ENCODE peak calls at places on chromosomes 12 and 14, in eight cellular contexts. U, B, A, I, Y, G, S and M are unnamed samples.
A peak's percentile ranks its signal among the peaks of the same experiment; 100 is the strongest.

GRCh38 chr12:103282124-103282523 is 213.6 kb downstream of the C12orf42 start:
- DNase-seq in U (no peak), B (no peak), A (no peak), I (no peak), Y (no peak), G (no peak), S (no peak), M (no peak)

GRCh38 chr14:88039197-88039596 is 34.3 kb downstream of the GPR65 start:
- DNase-seq in U (no peak), B (no peak), A (no peak), I (no peak), Y (no peak), G (no peak), S (no peak), M (no peak)

GRCh38 chr12:62912644-62913043 is 22.3 kb downstream of the PPM1H start:
- DNase-seq in U (no peak), B (no peak), A (no peak), I (no peak), Y (no peak), G (no peak), S (no peak), M (no peak)

GRCh38 chr12:82835217-82835616 is 148.5 kb downstream of the TMTC2 start:
- DNase-seq in U (no peak), B (peak; percentile 54), A (no peak), I (no peak), Y (no peak), G (peak; percentile 26), S (no peak), M (no peak)

GRCh38 chr12:86233126-86233525 is 23.1 kb downstream of the MGAT4C start:
- DNase-seq in U (no peak), B (peak; percentile 24), A (no peak), I (no peak), Y (no peak), G (peak; percentile 24), S (no peak), M (peak; percentile 19)

GRCh38 chr14:27236601-27237000 is 638.8 kb upstream of the NOVA1 start:
- DNase-seq in U (no peak), B (no peak), A (no peak), I (no peak), Y (no peak), G (no peak), S (no peak), M (no peak)

GRCh38 chr14:58280954-58281787 is 17.2 kb upstream of the ARID4A start:
- DNase-seq in U (no peak), B (peak; percentile 96), A (no peak), I (no peak), Y (no peak), G (peak; percentile 96), S (no peak), M (peak; percentile 71)

GRCh38 chr12:132776816-132777568 is 15.4 kb upstream of the ANKLE2 start:
- DNase-seq in U (no peak), B (peak; percentile 93), A (no peak), I (no peak), Y (peak; percentile 90), G (no peak), S (no peak), M (no peak)

GRCh38 chr14:95267306-95267705 is 52.4 kb downstream of the CLMN start:
- DNase-seq in U (peak; percentile 21), B (no peak), A (no peak), I (no peak), Y (no peak), G (no peak), S (no peak), M (no peak)

GRCh38 chr14:29671034-29671433 is 256.6 kb downstream of the PRKD1 start:
- DNase-seq in U (no peak), B (peak; percentile 81), A (no peak), I (no peak), Y (no peak), G (peak; percentile 8), S (no peak), M (no peak)

GRCh38 chr14:67395876-67396189 is 16.1 kb downstream of the PLEK2 start:
- DNase-seq in U (no peak), B (no peak), A (no peak), I (no peak), Y (no peak), G (peak; percentile 31), S (no peak), M (no peak)

GRCh38 chr12:95173392-95174251 is 43.6 kb downstream of the FGD6 start:
- DNase-seq in U (no peak), B (peak; percentile 90), A (peak; percentile 65), I (no peak), Y (peak; percentile 87), G (peak; percentile 86), S (no peak), M (peak; percentile 75)

GRCh38 chr14:65344011-65344410 is 68.5 kb upstream of the FUT8 start:
- DNase-seq in U (no peak), B (no peak), A (no peak), I (no peak), Y (no peak), G (no peak), S (no peak), M (no peak)

GRCh38 chr12:94663702-94664101 is 13.3 kb upstream of the TMCC3 start:
- DNase-seq in U (no peak), B (no peak), A (no peak), I (no peak), Y (no peak), G (no peak), S (no peak), M (no peak)

GRCh38 chr12:64560395-64561301 is 49.6 kb upstream of the RASSF3 start:
- DNase-seq in U (no peak), B (peak; percentile 75), A (no peak), I (no peak), Y (peak; percentile 37), G (peak; percentile 96), S (no peak), M (peak; percentile 45)

GRCh38 chr12:7806863-7807487 is 17.8 kb downstream of the NANOG start:
- DNase-seq in U (peak; percentile 63), B (peak; percentile 72), A (peak; percentile 71), I (peak; percentile 80), Y (peak; percentile 18), G (peak; percentile 75), S (peak; percentile 49), M (peak; percentile 87)

GRCh38 chr14:68789002-68789797 is 3.7 kb downstream of the ZFP36L1 start:
- DNase-seq in U (peak; percentile 37), B (peak; percentile 83), A (peak; percentile 88), I (peak; percentile 95), Y (peak; percentile 65), G (peak; percentile 75), S (no peak), M (peak; percentile 85)

GRCh38 chr14:68788275-68789001 is 4.4 kb downstream of the ZFP36L1 start:
- DNase-seq in U (no peak), B (peak; percentile 26), A (no peak), I (no peak), Y (no peak), G (peak; percentile 35), S (no peak), M (peak; percentile 3)

GRCh38 chr14:68786491-68787234 is 6.2 kb downstream of the ZFP36L1 start:
- DNase-seq in U (no peak), B (peak; percentile 87), A (peak; percentile 26), I (no peak), Y (peak; percentile 53), G (peak; percentile 86), S (no peak), M (peak; percentile 62)

GRCh38 chr14:68785817-68786490 is 6.9 kb downstream of the ZFP36L1 start:
- DNase-seq in U (no peak), B (peak; percentile 78), A (peak; percentile 33), I (no peak), Y (peak; percentile 37), G (peak; percentile 81), S (no peak), M (peak; percentile 71)

GRCh38 chr14:68787235-68787727 is 5.6 kb downstream of the ZFP36L1 start:
- DNase-seq in U (no peak), B (no peak), A (peak; percentile 44), I (no peak), Y (peak; percentile 61), G (no peak), S (no peak), M (peak; percentile 55)
- H3K4me3 ChIP-seq in U (no peak overlapping the region), B (peak overlapping the region; percentile 5), A (no peak overlapping the region), I (no peak overlapping the region), Y (peak overlapping the region; percentile 85), G (no peak overlapping the region), S (no peak overlapping the region), M (no peak overlapping the region)

GRCh38 chr12:126773491-126773890 is 1493.5 kb upstream of the TMEM132C start:
- DNase-seq in U (no peak), B (no peak), A (no peak), I (no peak), Y (no peak), G (no peak), S (no peak), M (no peak)
- H3K4me3 ChIP-seq in U (no peak overlapping the region), B (no peak overlapping the region), A (no peak overlapping the region), I (no peak overlapping the region), Y (no peak overlapping the region), G (no peak overlapping the region), S (peak overlapping the region; percentile 48), M (no peak overlapping the region)

GRCh38 chr14:21647380-21647779 is 6.3 kb upstream of the OR4E2 start:
- DNase-seq in U (no peak), B (no peak), A (no peak), I (no peak), Y (no peak), G (peak; percentile 18), S (no peak), M (no peak)
- H3K4me3 ChIP-seq in U (no peak overlapping the region), B (no peak overlapping the region), A (no peak overlapping the region), I (no peak overlapping the region), Y (no peak overlapping the region), G (no peak overlapping the region), S (no peak overlapping the region), M (no peak overlapping the region)

GRCh38 chr12:109607618-109608017 is 34.0 kb downstream of the MVK start:
- DNase-seq in U (no peak), B (no peak), A (no peak), I (no peak), Y (no peak), G (no peak), S (no peak), M (no peak)

GRCh38 chr12:109606261-109607028 is 32.9 kb downstream of the MVK start:
- DNase-seq in U (no peak), B (peak; percentile 13), A (no peak), I (no peak), Y (peak; percentile 18), G (peak; percentile 11), S (no peak), M (peak; percentile 54)

GRCh38 chr12:109605599-109606228 is 32.1 kb downstream of the MVK start:
- DNase-seq in U (no peak), B (no peak), A (no peak), I (no peak), Y (no peak), G (no peak), S (no peak), M (no peak)

GRCh38 chr12:109604132-109604585 is 30.6 kb downstream of the MVK start:
- DNase-seq in U (no peak), B (no peak), A (no peak), I (no peak), Y (no peak), G (no peak), S (no peak), M (no peak)

DNA sequence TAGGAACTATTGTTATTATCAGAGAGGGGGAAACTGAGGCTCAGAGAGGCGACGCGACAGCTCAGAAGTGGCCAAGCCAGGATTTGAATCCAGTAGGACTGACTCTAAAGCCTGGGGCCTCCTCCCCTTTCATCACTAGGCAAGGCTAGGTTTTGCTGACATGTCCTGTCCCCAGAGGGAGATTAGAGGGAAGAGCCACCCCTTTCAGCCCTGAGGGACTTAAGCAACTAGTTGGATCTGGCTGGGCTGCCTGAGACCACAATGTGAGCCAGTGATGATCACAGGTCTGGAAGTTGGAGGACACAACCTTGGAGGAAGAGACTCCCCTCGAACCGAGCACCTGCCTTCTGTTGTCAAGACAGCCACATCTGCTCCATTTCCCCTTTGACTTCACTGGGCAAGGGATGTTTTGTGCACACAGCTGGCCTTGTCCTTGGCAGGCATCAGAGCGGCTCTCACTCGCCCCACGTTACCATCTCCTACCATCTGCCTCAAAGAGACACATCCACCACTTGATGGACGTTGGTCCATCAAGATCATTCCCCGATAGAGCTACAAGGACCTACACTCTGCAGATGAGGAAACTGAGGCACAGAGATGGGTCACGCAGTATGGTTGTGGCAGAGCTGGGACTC is 31.4 kb downstream of the MVK start:
- DNase-seq in U (no peak), B (no peak), A (no peak), I (no peak), Y (no peak), G (no peak), S (no peak), M (no peak)
- H3K4me3 ChIP-seq in U (no peak overlapping the region), B (no peak overlapping the region), A (no peak overlapping the region), I (no peak overlapping the region), Y (no peak overlapping the region), G (no peak overlapping the region), S (no peak overlapping the region), M (no peak overlapping the region)